ENCODE peak calls at places on chromosomes 5 and 9, in six cellular contexts. U is mammary epithelial cell, I is endodermal cell, X is left ventricle myocardium inferior, Z is kidney, M is Peyer's patch. O is an unnamed sample.

GRCh38 chr5:59040007-59040803 is 457.3 kb downstream of the RAB3C start:
- DNase-seq in U (no peak), I (no peak), X (no peak), Z (no peak), M (no peak), O (no peak)

GRCh38 chr9:967436-967835 is 9.0 kb upstream of the DMRT3 start:
- DNase-seq in U (no peak), I (peak), X (no peak), Z (no peak), M (no peak), O (no peak)

GRCh38 chr5:115770466-115770865 is 46.0 kb downstream of the CDO1 start:
- DNase-seq in U (no peak), I (peak), X (no peak), Z (no peak), M (no peak), O (no peak)

GRCh38 chr9:93155716-93156474 is 21.8 kb upstream of the NINJ1 start:
- DNase-seq in U (no peak), I (no peak), X (no peak), Z (no peak), M (no peak), O (no peak)

GRCh38 chr9:121267689-121268597 is at the start of gene GSN:
- DNase-seq in U (peak), I (peak), X (peak), Z (peak), M (peak), O (peak)

GRCh38 chr5:76642390-76643040 is 19.3 kb upstream of the F2RL2 start:
- DNase-seq in U (no peak), I (no peak), X (no peak), Z (no peak), M (no peak), O (no peak)

GRCh38 chr5:25009063-25009462 is 364.3 kb upstream of the CDH10 start:
- DNase-seq in U (no peak), I (no peak), X (no peak), Z (no peak), M (no peak), O (no peak)

GRCh38 chr5:53053364-53053763 is 56.2 kb downstream of the MOCS2 start:
- DNase-seq in U (no peak), I (no peak), X (no peak), Z (no peak), M (no peak), O (no peak)

GRCh38 chr9:126399251-126399650 is 72.6 kb downstream of the MVB12B start:
- DNase-seq in U (no peak), I (no peak), X (no peak), Z (no peak), M (no peak), O (no peak)

GRCh38 chr5:17340816-17341215 is 123.4 kb downstream of the BASP1 start:
- DNase-seq in U (no peak), I (no peak), X (no peak), Z (no peak), M (no peak), O (no peak)

GRCh38 chr5:136906545-136906944 is 541.2 kb upstream of the TRPC7 start:
- DNase-seq in U (peak), I (no peak), X (no peak), Z (no peak), M (no peak), O (no peak)
- H3K27ac ChIP-seq in U (no peak), I (no peak), X (no peak), Z (no peak), M (no peak), O (no peak)

DNA sequence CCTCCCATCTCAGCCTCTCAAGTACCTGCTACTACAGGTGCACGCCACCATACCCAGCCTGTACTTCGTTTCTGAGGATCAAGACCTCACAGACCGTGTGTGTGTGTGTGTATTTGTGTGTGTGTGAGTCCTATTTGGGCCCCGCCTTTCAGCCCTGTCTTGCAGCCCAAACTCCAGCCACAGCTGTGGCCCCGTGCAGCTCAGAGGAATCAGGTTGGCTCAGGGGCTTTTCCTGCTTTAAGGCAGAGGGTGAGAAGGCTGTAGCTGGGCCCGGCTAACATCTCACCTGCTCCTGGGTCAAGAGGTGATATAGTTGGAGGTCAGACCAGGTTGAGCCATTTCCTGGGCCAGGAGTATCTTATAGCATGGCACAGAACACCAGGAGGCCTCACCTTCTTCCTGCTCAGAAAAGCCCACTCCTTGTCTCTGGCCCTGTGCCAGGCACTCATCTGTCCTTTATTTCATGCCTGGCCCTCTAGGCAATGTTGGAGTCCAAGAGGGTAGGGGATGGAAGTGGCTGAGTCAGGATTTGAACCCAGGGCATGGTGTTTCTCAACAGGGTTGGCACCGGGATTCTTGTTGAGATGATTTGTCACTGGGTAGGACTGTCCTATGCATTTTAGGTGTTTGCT is 1.6 kb upstream of the PHYKPL start:
- DNase-seq in U (no peak), I (no peak), X (peak), Z (peak), M (no peak), O (no peak)
- H3K27ac ChIP-seq in U (no peak), I (no peak), X (peak), Z (no peak), M (peak), O (peak)

GRCh38 chr5:33794550-33795300 is 97.1 kb downstream of the ADAMTS12 start:
- DNase-seq in U (peak), I (no peak), X (no peak), Z (no peak), M (no peak), O (no peak)
- H3K27ac ChIP-seq in U (no peak), I (no peak), X (peak), Z (no peak), M (no peak), O (no peak)

GRCh38 chr5:137498301-137498735 is 808 bp downstream of the SPOCK1 start:
- DNase-seq in U (no peak), I (peak), X (no peak), Z (peak), M (no peak), O (peak)
- H3K27ac ChIP-seq in U (no peak), I (no peak), X (no peak), Z (no peak), M (no peak), O (no peak)

DNA sequence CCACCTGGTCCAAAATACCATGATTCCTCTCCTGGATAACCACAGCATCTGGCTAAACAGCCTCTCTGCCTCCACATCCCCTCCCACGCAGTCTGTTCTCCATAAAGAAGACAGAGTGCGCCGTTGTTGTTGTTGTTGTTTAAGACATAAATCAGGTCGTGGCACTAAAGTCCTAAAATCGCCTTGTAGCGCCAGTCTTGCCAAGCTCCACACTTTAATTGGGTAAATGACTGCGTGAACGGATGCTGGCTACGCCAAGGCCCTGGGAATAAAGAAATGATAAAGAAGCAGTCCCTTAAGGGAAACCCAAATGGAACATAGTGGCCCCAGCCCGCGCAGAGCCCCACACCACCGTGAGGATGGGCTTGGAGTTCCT is 364 bp upstream of the SFXN1 start:
- DNase-seq in U (no peak), I (no peak), X (no peak), Z (no peak), M (no peak), O (no peak)
- H3K27ac ChIP-seq in U (no peak), I (no peak), X (peak), Z (peak), M (peak), O (peak)

GRCh38 chr5:1975898-1976765 is 93.4 kb upstream of the IRX4 start:
- DNase-seq in U (peak), I (no peak), X (no peak), Z (no peak), M (no peak), O (no peak)
- H3K27ac ChIP-seq in U (peak), I (no peak), X (no peak), Z (no peak), M (no peak), O (no peak)

GRCh38 chr5:9467199-9468069 is 78.4 kb downstream of the SEMA5A start:
- DNase-seq in U (peak), I (no peak), X (no peak), Z (peak), M (peak), O (no peak)
- H3K27ac ChIP-seq in U (peak), I (no peak), X (no peak), Z (no peak), M (peak), O (no peak)

DNA sequence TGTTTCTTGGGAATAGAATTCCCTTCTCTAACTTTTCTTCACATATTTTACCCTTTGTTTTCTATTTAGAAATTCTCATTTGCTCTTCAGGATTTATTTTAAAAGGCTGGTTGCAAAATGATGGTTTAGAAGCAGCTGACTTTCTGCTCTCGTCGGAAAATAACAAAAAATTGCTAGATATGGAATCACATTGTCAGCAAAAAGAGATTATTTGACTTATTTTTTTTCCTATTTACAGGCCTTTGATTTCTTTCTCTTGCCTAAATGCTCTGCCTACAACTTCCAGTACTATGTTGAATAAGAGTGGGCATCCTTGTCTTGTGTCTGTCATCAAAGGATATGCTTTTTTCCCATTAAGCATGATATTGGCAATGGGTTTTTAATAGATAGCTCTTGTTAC is 1619.1 kb upstream of the ACO1 start:
- DNase-seq in U (no peak), I (no peak), X (no peak), Z (no peak), M (no peak), O (no peak)
- H3K27ac ChIP-seq in U (no peak), I (no peak), X (no peak), Z (no peak), M (no peak), O (no peak)

DNA sequence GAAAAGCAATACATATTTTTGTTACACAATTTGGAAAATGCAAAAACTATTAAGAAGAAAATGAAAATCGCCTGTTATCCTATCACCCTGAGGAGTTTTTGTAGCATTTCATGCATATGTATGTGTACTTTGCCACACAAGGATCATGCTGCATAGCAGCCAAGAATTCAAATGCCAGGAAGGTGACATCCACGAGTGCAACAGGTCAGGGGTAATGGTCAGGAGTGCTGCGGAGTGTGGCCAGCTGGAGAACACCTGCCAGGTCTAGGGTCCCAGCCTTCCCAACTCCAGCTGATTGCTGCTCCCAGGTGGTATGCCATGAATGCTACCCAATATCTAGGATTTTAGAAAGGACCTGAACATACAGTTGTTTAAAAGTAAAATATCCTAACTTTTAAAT is 617.1 kb downstream of the PRELID2 start:
- DNase-seq in U (no peak), I (no peak), X (no peak), Z (peak), M (no peak), O (no peak)
- H3K27ac ChIP-seq in U (no peak), I (no peak), X (no peak), Z (peak), M (no peak), O (no peak)

DNA sequence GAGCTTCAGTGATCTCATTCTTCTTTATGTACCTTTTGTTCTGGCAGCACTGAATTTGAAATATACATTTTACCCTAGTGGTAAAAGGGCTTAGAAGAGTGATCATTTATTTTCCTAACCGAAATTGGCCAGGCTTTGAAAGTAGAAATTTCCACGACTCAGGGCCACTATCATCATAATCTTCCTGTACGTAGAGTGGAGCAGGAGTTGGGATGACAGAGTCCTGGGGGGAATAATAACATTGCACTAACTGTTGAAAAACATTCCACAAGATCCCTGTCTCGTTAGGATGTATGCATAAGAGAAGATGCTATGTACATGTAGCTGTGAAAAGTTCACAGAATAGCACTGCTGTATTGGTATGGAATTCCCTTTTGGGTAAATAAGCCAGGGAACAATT is 21.6 kb downstream of the KIF2A start:
- DNase-seq in U (no peak), I (no peak), X (no peak), Z (no peak), M (no peak), O (no peak)
- H3K27ac ChIP-seq in U (no peak), I (no peak), X (no peak), Z (no peak), M (no peak), O (no peak)

O was measured in gastrocnemius medialis.